ENCODE peak calls at places on chromosomes 4 and X, in four cellular contexts. N is SK-N-SH, O is PC-3, V is GM23338. Y is an unnamed sample.
A peak's percentile ranks its signal among the peaks of the same experiment; 100 is the strongest.

GRCh38 chr4:8765084-8765483 is 106.6 kb downstream of the HMX1 start:
- DNase-seq in N (no peak), O (no peak), V (no peak), Y (no peak)

GRCh38 chrX:66030505-66031317 is 9.2 kb downstream of the VSIG4 start:
- DNase-seq in N (peak; percentile 7), O (peak; percentile 13), V (peak; percentile 49), Y (no peak)

GRCh38 chr4:118772149-118773081 is 63.5 kb downstream of the SEC24D start:
- DNase-seq in N (no peak), O (peak; percentile 58), V (peak; percentile 69), Y (no peak)

GRCh38 chrX:13085533-13085932 is 41.1 kb upstream of the FAM9C start:
- DNase-seq in N (no peak), O (no peak), V (no peak), Y (no peak)

GRCh38 chr4:58301384-58301783 is 1191.2 kb upstream of the IGFBP7 start:
- DNase-seq in N (no peak), O (no peak), V (peak; percentile 80), Y (peak; percentile 43)

GRCh38 chr4:16197842-16198241 is 28.4 kb downstream of the TAPT1 start:
- DNase-seq in N (no peak), O (no peak), V (no peak), Y (no peak)

GRCh38 chr4:13537832-13538177 is 6.5 kb downstream of the NKX3-2 start:
- DNase-seq in N (peak; percentile 31), O (no peak), V (peak; percentile 58), Y (no peak)

GRCh38 chrX:51837926-51838325 is 55.5 kb upstream of the MAGED1 start:
- DNase-seq in N (peak; percentile 20), O (no peak), V (no peak), Y (no peak)

GRCh38 chr4:30744386-30744785 is 24.2 kb downstream of the PCDH7 start:
- DNase-seq in N (peak; percentile 12), O (no peak), V (no peak), Y (no peak)

GRCh38 chr4:37836256-37836655 is 9.8 kb downstream of the PGM2 start:
- DNase-seq in N (no peak), O (no peak), V (no peak), Y (no peak)

GRCh38 chr4:2712261-2712842 is 43.8 kb downstream of the TNIP2 start:
- DNase-seq in N (no peak), O (no peak), V (peak; percentile 71), Y (no peak)

GRCh38 chrX:12894074-12894691 is 12.2 kb upstream of the TLR8 start:
- DNase-seq in N (peak; percentile 50), O (peak; percentile 55), V (peak; percentile 38), Y (no peak)

GRCh38 chrX:46577116-46578005 is 3.8 kb downstream of the CHST7 start:
- DNase-seq in N (no peak), O (peak; percentile 59), V (no peak), Y (no peak)

GRCh38 chrX:129310000-129310399 is 213.3 kb downstream of the SMARCA1 start:
- DNase-seq in N (no peak), O (no peak), V (peak; percentile 8), Y (no peak)

GRCh38 chrX:68878977-68879376 is 50.2 kb downstream of the EFNB1 start:
- DNase-seq in N (no peak), O (no peak), V (no peak), Y (no peak)

GRCh38 chr4:178244785-178245184 is 802.5 kb upstream of the AGA start:
- DNase-seq in N (no peak), O (no peak), V (no peak), Y (no peak)

GRCh38 chr4:3523146-3523627 is 9.0 kb downstream of the LRPAP1 start:
- DNase-seq in N (no peak), O (no peak), V (no peak), Y (no peak)

GRCh38 chr4:166527500-166527899 is 654.5 kb downstream of the TLL1 start:
- DNase-seq in N (no peak), O (peak; percentile 39), V (peak; percentile 24), Y (no peak)

GRCh38 chr4:151983854-151984253 is 223.0 kb upstream of the GATB start:
- DNase-seq in N (no peak), O (no peak), V (no peak), Y (no peak)

GRCh38 chr4:80135702-80136058 is 61.6 kb upstream of the PRDM8 start:
- DNase-seq in N (no peak), O (no peak), V (no peak), Y (no peak)

GRCh38 chr4:141347738-141348524 is 127.2 kb downstream of the ZNF330 start:
- DNase-seq in N (no peak), O (no peak), V (no peak), Y (no peak)

GRCh38 chr4:187415227-187415626 is 580.3 kb upstream of the ZFP42 start:
- DNase-seq in N (no peak), O (no peak), V (no peak), Y (no peak)

GRCh38 chr4:183492791-183493221 is 12.1 kb upstream of the ING2 start:
- DNase-seq in N (no peak), O (peak; percentile 79), V (no peak), Y (peak; percentile 90)

GRCh38 chr4:139735381-139736256 is 70.0 kb downstream of the MGST2 start:
- DNase-seq in N (peak; percentile 94), O (no peak), V (peak; percentile 66), Y (no peak)

GRCh38 chr4:171813195-171813955 is at the start of gene GALNTL6:
- DNase-seq in N (peak; percentile 71), O (no peak), V (peak; percentile 48), Y (no peak)

GRCh38 chrX:74437530-74437929 is 16.2 kb downstream of the SLC16A2 start:
- DNase-seq in N (no peak), O (peak; percentile 49), V (no peak), Y (no peak)

GRCh38 chrX:151984891-151985290 is 10.4 kb upstream of the GABRE start:
- DNase-seq in N (no peak), O (no peak), V (no peak), Y (peak; percentile 34)
- H3F3A ChIP-seq in N (peaks cover 16% of the 10 kb centered on the region), O (no peaks in the 10 kb centered on the region), V (no peaks in the 10 kb centered on the region), Y (peaks cover 19% of the 10 kb centered on the region)

GRCh38 chr4:169745291-169745690 is 12.5 kb downstream of the HPF1 start:
- DNase-seq in N (no peak), O (peak; percentile 24), V (no peak), Y (no peak)
- H3K27ac ChIP-seq in N (no peak overlapping the region), O (no peak overlapping the region), V (no peak overlapping the region), Y (peak overlapping the region; percentile 16)

GRCh38 chr4:663046-663437 is 11.0 kb downstream of the ATP5ME start:
- DNase-seq in N (no peak), O (no peak), V (no peak), Y (no peak)
- H3F3A ChIP-seq in N (no peaks in the 10 kb centered on the region), O (no peaks in the 10 kb centered on the region), V (peaks cover 2% of the 10 kb centered on the region), Y (no peaks in the 10 kb centered on the region)

DNA sequence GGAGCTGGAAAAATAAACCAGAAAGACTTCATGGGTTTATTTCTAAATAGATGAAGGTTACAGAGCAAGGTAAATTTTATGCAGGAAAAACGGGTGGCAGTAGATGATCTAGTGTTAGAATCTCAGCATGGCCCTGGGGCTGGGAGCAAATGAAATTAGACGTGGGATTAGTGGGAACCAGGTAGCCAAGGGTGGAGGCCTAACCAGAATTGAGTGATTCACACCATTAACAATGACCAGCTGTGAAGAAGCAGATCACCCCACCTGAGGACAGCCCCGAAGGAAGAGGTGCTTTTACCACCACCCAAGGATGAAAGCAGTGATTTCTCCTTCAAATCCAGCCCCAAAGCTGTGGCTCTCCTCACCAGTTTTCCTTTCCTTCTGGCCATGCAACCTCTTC is 20.8 kb upstream of the ACSL1 start:
- DNase-seq in N (no peak), O (no peak), V (no peak), Y (no peak)
- H3K27ac ChIP-seq in N (no peak overlapping the region), O (peak overlapping the region; percentile 98), V (no peak overlapping the region), Y (peak overlapping the region; percentile 79)

GRCh38 chr4:41202356-41202755 is 12.0 kb downstream of the APBB2 start:
- DNase-seq in N (no peak), O (no peak), V (no peak), Y (no peak)

GRCh38 chr4:41204400-41204978 is 9.9 kb downstream of the APBB2 start:
- DNase-seq in N (no peak), O (peak; percentile 68), V (no peak), Y (peak; percentile 64)

GRCh38 chr4:41205130-41205529 is 9.2 kb downstream of the APBB2 start:
- DNase-seq in N (no peak), O (no peak), V (no peak), Y (no peak)

GRCh38 chr4:41203169-41203568 is 11.2 kb downstream of the APBB2 start:
- DNase-seq in N (no peak), O (no peak), V (no peak), Y (no peak)

GRCh38 chr4:41203841-41204240 is 10.5 kb downstream of the APBB2 start:
- DNase-seq in N (no peak), O (no peak), V (no peak), Y (no peak)
- H3F3A ChIP-seq in N (peaks cover 52% of the 10 kb centered on the region), O (no peaks in the 10 kb centered on the region), V (no peaks in the 10 kb centered on the region), Y (no peaks in the 10 kb centered on the region)

GRCh38 chrX:115563633-115564182 is 2.7 kb downstream of the PLS3 start:
- DNase-seq in N (no peak), O (peak; percentile 30), V (no peak), Y (no peak)

GRCh38 chrX:115561605-115562491 is 874 bp downstream of the PLS3 start:
- DNase-seq in N (peak; percentile 77), O (peak; percentile 38), V (peak; percentile 41), Y (peak; percentile 53)

GRCh38 chrX:115564243-115564642 is 3.3 kb downstream of the PLS3 start:
- DNase-seq in N (no peak), O (no peak), V (no peak), Y (no peak)

GRCh38 chrX:115560978-115561604 is at the start of gene PLS3:
- DNase-seq in N (peak; percentile 85), O (peak; percentile 78), V (peak; percentile 87), Y (peak; percentile 87)

DNA sequence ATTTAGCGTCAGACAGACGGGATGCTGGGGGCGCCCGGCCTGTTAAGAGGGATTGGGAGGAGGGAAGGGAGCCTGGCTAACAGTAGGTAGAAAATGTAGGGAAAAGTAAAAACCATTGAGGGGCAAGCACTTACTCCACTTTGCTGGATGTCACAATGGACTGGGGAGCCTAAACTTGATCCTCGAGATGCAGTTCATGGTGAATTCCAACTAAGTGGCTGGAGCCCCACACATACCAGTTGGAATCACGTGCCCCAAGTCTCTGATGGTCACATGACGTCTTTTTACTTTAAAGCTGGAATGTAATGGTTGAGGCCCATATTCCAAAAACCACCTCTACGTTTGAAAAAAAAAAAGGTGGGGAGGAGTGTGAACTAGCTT is 1.5 kb downstream of the PLS3 start:
- DNase-seq in N (no peak), O (peak; percentile 45), V (peak; percentile 47), Y (peak; percentile 30)
- H3K27ac ChIP-seq in N (no peak overlapping the region), O (peak overlapping the region; percentile 95), V (peak overlapping the region; percentile 86), Y (peak overlapping the region; percentile 96)

DNA sequence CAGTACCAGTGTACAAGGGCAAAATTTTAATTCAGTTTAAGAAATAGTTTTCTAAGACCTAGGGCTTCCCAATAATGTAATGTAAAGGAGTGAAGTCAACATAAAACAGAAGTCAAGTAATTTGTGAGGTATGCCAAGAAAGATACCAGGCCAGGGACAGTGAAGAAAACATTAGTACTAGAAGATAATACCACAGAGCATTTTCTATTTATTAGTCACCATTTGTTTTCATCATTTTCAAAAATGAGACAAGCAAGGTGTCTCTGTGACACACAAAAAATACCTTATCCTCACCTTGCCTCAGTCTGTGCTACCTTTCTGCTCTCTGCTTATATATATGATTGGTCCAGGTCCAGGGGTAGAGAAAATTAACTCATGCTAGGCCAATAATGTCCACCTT is 46.8 kb downstream of the VEGFC start:
- DNase-seq in N (no peak), O (peak; percentile 8), V (no peak), Y (no peak)
- H3F3A ChIP-seq in N (peaks cover 59% of the 10 kb centered on the region), O (no peaks in the 10 kb centered on the region), V (no peaks in the 10 kb centered on the region), Y (no peaks in the 10 kb centered on the region)